ENCODE peak calls at places on chromosomes 16 and 17, in four cellular contexts. K is heart left ventricle, B is IMR-90, P is transverse colon. S is an unnamed sample.

GRCh38 chr17:79160980-79161621 is 86.5 kb downstream of the ENGASE start:
- DNase-seq in P (no peak), K (no peak), B (no peak), S (no peak)

GRCh38 chr16:81547194-81547918 is 102.7 kb downstream of the CMIP start:
- DNase-seq in P (no peak), B (no peak), K (no peak), S (no peak)

GRCh38 chr16:54176376-54176901 is 110.1 kb downstream of the IRX3 start:
- DNase-seq in K (no peak), P (no peak), B (no peak), S (no peak)

GRCh38 chr17:82930924-82931695 is 91.3 kb upstream of the ZNF750 start:
- DNase-seq in P (peak; percentile 4), K (no peak), B (no peak), S (peak; percentile 20)

GRCh38 chr17:58375216-58375615 is 23.2 kb upstream of the SUPT4H1 start:
- DNase-seq in B (no peak), P (no peak), K (no peak), S (no peak)

GRCh38 chr17:67160791-67161190 is 84.2 kb downstream of the HELZ start:
- DNase-seq in P (no peak), B (no peak), K (no peak), S (no peak)

GRCh38 chr17:37405955-37406634 is 541 bp downstream of the ACACA start:
- DNase-seq in B (no peak), K (no peak), P (no peak), S (no peak)

GRCh38 chr17:7021993-7022778 is 664 bp upstream of the BCL6B start:
- DNase-seq in K (peak; percentile 85), P (peak; percentile 86), B (peak; percentile 36), S (peak; percentile 88)

GRCh38 chr17:864315-864714 is 82.2 kb downstream of the MRM3 start:
- DNase-seq in B (no peak), K (no peak), P (no peak), S (no peak)

GRCh38 chr16:66918355-66918754 is 330 bp downstream of the CDH16 start:
- DNase-seq in P (no peak), K (no peak), B (no peak), S (no peak)

GRCh38 chr17:46915596-46915995 is 7.4 kb upstream of the GOSR2 start:
- DNase-seq in P (no peak), B (no peak), K (no peak), S (no peak)

GRCh38 chr17:7336240-7337175 is at the start of gene ACAP1:
- DNase-seq in K (no peak), P (peak; percentile 81), B (no peak), S (peak; percentile 92)

GRCh38 chr17:29590261-29590978 is 972 bp upstream of the GIT1 start:
- DNase-seq in P (peak; percentile 18), B (peak; percentile 58), K (peak; percentile 35), S (no peak)

GRCh38 chr17:7750321-7750821 is 32.8 kb downstream of the DNAH2 start:
- DNase-seq in P (no peak), K (no peak), B (peak; percentile 89), S (no peak)

GRCh38 chr16:85970712-85971220 is 71.8 kb downstream of the IRF8 start:
- DNase-seq in K (no peak), P (no peak), B (peak; percentile 0), S (no peak)

GRCh38 chr16:9159839-9160550 is 68.6 kb downstream of the HAPSTR1 start:
- DNase-seq in B (peak; percentile 66), K (no peak), P (peak; percentile 63), S (peak; percentile 50)

GRCh38 chr17:79406316-79406715 is 204.5 kb downstream of the RBFOX3 start:
- DNase-seq in B (no peak), P (no peak), K (no peak), S (no peak)

GRCh38 chr16:6081320-6081976 is 983.9 kb upstream of the EEF2KMT start:
- DNase-seq in P (peak; percentile 37), B (no peak), K (no peak), S (no peak)

GRCh38 chr16:85768225-85768624 is 17.3 kb upstream of the C16orf74 start:
- DNase-seq in P (no peak), B (no peak), K (no peak), S (no peak)

GRCh38 chr17:38357488-38358123 is 6.0 kb downstream of the SOCS7 start:
- DNase-seq in K (no peak), B (no peak), P (no peak), S (no peak)

GRCh38 chr17:39765159-39765558 is 27.4 kb downstream of the GRB7 start:
- DNase-seq in K (no peak), P (no peak), B (no peak), S (no peak)

GRCh38 chr16:50781043-50781442 is 39.2 kb downstream of the CYLD start:
- DNase-seq in B (peak; percentile 8), P (no peak), K (no peak), S (no peak)

GRCh38 chr17:7266784-7267183 is 4.5 kb upstream of the CLDN7 start:
- DNase-seq in P (no peak), B (peak; percentile 41), K (no peak), S (no peak)

GRCh38 chr16:86072328-86073102 is 173.6 kb downstream of the IRF8 start:
- DNase-seq in K (peak; percentile 52), P (peak; percentile 69), B (peak; percentile 86), S (no peak)

GRCh38 chr17:81867123-81867951 is 3.8 kb downstream of the ARHGDIA start:
- DNase-seq in P (peak; percentile 63), B (peak; percentile 52), K (no peak), S (no peak)

GRCh38 chr17:81865733-81866439 is 5.3 kb downstream of the ARHGDIA start:
- DNase-seq in K (no peak), B (no peak), P (peak; percentile 96), S (peak; percentile 63)

GRCh38 chr17:81867952-81868673 is 3.0 kb downstream of the ARHGDIA start:
- DNase-seq in P (peak; percentile 33), B (no peak), K (no peak), S (peak; percentile 82)

GRCh38 chr17:81865358-81865732 is 5.0 kb upstream of the P4HB start:
- DNase-seq in B (no peak), K (no peak), P (no peak), S (no peak)

DNA sequence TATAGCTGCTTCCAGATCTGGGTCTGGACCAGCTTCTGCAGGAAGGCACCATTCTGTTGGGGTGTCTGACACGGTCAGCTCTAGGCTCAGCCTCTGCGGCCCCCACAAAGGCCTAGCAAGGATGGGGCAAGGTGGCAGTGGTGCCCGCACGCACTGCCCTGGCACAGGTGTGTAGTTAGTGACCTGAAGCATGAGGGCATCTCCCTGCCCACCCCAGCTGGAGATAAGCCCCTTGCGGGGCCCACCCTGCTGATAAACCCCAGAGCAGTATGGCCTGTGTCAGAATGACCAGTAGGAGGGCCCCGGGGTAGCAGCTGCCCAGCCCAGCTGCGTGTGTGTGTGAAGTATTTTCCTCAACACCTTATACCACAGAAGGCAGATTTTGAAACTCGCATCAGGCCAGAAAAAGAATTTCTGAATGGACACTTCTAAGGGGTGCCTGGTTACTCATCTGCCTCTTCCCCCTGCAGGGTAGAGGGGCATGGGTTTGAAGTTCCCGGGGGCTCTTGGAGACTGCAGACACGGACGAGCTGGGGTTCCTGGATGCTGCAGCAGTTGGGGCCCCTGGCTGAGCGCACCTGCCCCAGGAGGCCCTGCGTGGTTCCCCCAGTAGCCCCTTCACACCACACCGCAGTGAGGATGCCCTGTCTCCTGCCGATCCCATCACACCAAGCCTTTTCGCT is 4.6 kb downstream of the ARHGDIA start:
- DNase-seq in P (no peak), B (no peak), K (no peak), S (peak; percentile 56)
- TF ChIP-seq POLR2A in P (no peak), B (no peak), K (no peak), S (no peak)

GRCh38 chr17:17836818-17837379 is at the start of gene SREBF1:
- DNase-seq in K (peak; percentile 71), P (peak; percentile 73), B (peak; percentile 37), S (peak; percentile 92)

GRCh38 chr17:17837380-17837821 is 615 bp upstream of the SREBF1 start:
- DNase-seq in B (peak; percentile 81), K (peak; percentile 79), P (no peak), S (peak; percentile 84)

GRCh38 chr17:17835415-17836249 is 1.2 kb downstream of the SREBF1 start:
- DNase-seq in K (no peak), P (no peak), B (no peak), S (no peak)

GRCh38 chr17:17834974-17835373 is 1.8 kb downstream of the SREBF1 start:
- DNase-seq in B (no peak), K (no peak), P (no peak), S (no peak)

DNA sequence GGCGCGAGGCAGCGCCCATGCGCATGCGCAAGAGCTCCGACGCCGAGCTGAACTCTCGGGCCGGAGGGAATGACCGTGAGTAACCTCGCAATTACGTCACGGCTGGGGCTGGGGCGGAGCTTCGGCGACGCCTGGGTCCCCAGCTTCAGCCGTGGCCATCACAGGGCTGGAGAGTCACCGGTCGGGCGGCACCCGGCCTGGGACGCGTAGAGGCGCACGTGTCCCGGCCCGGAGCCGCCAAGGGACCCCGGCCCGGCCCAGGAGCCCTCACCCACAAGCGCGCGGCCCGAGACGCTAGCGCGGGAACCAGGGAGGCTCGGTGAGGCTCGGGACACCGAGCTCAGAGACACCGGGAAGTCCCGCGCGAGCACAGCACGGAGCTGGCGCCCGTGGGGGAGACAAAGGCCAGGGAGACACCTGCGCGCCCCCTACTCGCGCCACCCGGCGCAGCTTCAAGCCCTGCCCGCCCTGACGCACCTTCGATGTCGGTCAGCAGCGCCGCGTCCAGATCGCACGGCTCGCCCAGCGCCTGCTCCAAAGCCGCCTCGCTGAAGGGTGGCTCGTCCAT is 452 bp downstream of the SREBF1 start:
- DNase-seq in P (peak; percentile 99), K (peak; percentile 98), B (peak; percentile 92), S (peak; percentile 98)
- TF ChIP-seq POLR2A in P (peak; percentile 99), K (peak; percentile 95), B (peak; percentile 97), S (peak; percentile 100)

DNA sequence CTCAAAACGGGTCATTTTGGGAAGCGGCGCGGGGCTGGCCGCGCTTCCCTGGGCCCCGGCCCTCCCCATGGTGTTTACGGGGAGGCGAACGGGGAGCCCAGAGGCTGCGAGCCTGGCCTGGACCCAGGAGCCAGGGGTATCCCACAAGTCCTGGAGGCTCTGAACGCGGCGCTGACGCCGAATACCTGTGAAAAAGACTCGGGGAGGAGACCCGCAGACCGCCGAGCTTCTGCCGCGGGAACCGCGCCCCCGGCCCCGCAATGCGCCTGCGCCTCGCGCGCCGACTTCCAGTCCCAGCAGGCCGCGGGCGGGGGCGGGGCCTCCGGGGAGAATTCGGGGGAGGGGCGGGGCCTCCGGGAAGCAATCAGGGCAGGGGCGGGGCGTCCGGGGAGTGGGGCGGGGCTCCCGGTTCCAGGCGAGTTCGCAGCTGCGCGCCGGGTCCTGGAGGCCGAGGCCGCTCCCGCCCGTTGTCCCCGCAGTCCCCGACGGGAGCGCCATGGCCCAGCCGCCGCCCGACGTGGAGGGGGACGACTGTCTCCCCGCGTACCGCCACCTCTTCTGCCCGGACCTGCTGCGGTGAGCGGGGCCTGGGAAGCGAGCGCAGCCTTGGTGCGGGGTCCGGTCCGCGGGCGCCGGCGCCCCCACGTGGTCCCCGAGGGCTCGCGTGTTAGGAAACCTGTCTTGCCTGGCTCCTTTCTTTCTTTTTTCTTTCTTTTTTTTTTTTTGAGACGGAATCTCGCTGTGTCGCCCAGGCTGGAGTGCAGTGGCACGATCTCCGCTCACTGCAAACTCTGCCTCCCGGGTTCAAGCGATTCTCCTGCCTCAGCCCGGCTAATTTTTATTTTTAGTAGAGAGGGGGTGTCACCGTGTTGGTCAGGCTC is at the start of gene DECR2:
- DNase-seq in B (peak; percentile 85), P (peak; percentile 98), K (peak; percentile 97), S (peak; percentile 97)
- TF ChIP-seq POLR2A in B (peak; percentile 50), P (peak; percentile 79), K (no peak), S (no peak)

DNA sequence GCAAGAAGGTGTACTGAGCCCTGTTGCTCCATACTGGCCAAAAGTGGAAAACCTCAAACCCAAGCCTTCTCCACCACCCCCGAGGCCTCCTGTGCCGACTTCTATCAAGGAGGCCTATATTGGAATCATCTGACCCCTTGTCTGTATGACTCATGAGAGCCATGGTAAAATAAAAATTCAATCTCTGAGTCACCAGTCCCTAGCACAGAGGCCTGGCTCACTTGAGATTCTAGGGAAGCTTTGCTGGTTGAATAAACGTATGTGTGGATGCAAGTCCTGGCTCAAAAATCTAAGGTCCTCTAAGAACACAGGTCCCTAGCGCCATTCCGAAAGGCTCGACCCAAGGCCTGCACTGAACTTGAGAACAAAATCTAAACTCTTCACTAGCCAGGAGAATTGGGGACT is 15.0 kb downstream of the NSMCE1 start:
- DNase-seq in K (no peak), B (peak; percentile 92), P (no peak), S (no peak)
- TF ChIP-seq POLR2A in K (no peak), B (no peak), P (no peak), S (no peak)

S was measured in upper lobe of left lung.